ENCODE peak calls at places on chromosomes 16 and 17, in four cellular contexts. Y is GM23338, S is fibroblast of lung, R is astrocyte of the cerebellum. D is an unnamed sample.

GRCh38 chr17:61799812-61800484 is 63.4 kb downstream of the BRIP1 start:
- DNase-seq in Y (no peak), S (no peak), R (no peak), D (no peak)

GRCh38 chr16:3479654-3480216 is 15.6 kb downstream of the C16orf90 start:
- DNase-seq in Y (no peak), S (no peak), R (no peak), D (no peak)

GRCh38 chr17:8105957-8106398 is 12.3 kb downstream of the ALOXE3 start:
- DNase-seq in Y (no peak), S (no peak), R (no peak), D (no peak)

GRCh38 chr17:44155488-44155887 is 13.8 kb downstream of the HROB start:
- DNase-seq in Y (no peak), S (no peak), R (no peak), D (no peak)

GRCh38 chr16:11205754-11206459 is 50.1 kb downstream of the SOCS1 start:
- DNase-seq in Y (peak; percentile 38), S (peak; percentile 19), R (no peak), D (no peak)

GRCh38 chr17:79699386-79700036 is 31.2 kb upstream of the ENPP7 start:
- DNase-seq in Y (peak; percentile 48), S (no peak), R (no peak), D (no peak)

GRCh38 chr16:57489229-57489628 is 2.9 kb upstream of the DOK4 start:
- DNase-seq in Y (no peak), S (no peak), R (no peak), D (no peak)

GRCh38 chr17:3690094-3690715 is 5.8 kb downstream of the P2RX5 start:
- DNase-seq in Y (no peak), S (no peak), R (no peak), D (no peak)

GRCh38 chr16:87832137-87832527 is 37.2 kb downstream of the SLC7A5 start:
- DNase-seq in Y (no peak), S (no peak), R (no peak), D (no peak)

GRCh38 chr16:87834668-87835473 is 34.4 kb downstream of the SLC7A5 start:
- DNase-seq in Y (no peak), S (peak; percentile 35), R (no peak), D (no peak)

GRCh38 chr16:87834015-87834667 is 35.2 kb downstream of the SLC7A5 start:
- DNase-seq in Y (no peak), S (no peak), R (no peak), D (no peak)

GRCh38 chr16:87832759-87833502 is 36.4 kb downstream of the SLC7A5 start:
- DNase-seq in Y (no peak), S (no peak), R (no peak), D (no peak)

GRCh38 chr16:87833548-87833947 is 35.8 kb downstream of the SLC7A5 start:
- DNase-seq in Y (no peak), S (no peak), R (no peak), D (no peak)
- H3K4me3 ChIP-seq in Y (no peak overlapping the region), S (no peak overlapping the region), R (no peak overlapping the region), D (no peak overlapping the region)

GRCh38 chr17:77734371-77735050 is 224.0 kb upstream of the TNRC6C start:
- DNase-seq in Y (peak; percentile 44), S (peak; percentile 49), R (no peak), D (peak; percentile 10)
- TF ChIP-seq CTCF in Y (no peak), S (no peak), R (no peak), D (no peak)

GRCh38 chr17:72117748-72118587 is 2.9 kb upstream of the SOX9 start:
- DNase-seq in Y (peak; percentile 55), S (no peak), R (no peak), D (no peak)
- H3K4me3 ChIP-seq in Y (peak overlapping the region; percentile 83), S (peak overlapping the region; percentile 64), R (peak overlapping the region; percentile 47), D (peak overlapping the region; percentile 23)

DNA sequence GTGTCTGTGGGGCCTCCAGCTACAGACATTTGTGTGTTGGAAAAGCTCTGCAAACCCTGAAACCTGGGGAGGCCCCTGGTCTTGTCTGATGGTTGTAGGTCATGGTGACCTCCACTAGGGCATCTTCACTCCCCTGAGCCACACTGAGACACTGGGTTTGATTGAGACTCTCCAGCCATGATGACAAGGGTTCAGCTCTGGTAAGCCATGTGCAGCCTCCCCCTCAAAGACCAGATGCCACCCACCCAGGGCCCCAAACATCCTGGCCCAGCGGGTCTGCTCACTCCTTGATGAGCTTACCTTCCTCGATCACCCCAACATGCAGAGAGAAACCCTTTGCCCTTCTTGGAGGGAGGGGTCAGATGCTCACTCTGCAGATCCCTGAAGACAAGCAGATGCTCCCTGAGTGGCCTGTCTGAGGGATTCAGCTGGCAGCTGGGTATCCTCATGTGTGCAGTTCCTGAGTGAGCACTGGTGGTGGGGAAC is 101.6 kb downstream of the METRNL start:
- DNase-seq in Y (no peak), S (no peak), R (no peak), D (no peak)
- TF ChIP-seq CTCF in Y (no peak), S (no peak), R (no peak), D (no peak)

GRCh38 chr17:76076765-76077581 is 2.0 kb upstream of the ZACN start:
- DNase-seq in Y (peak; percentile 77), S (no peak), R (no peak), D (no peak)
- H3K4me3 ChIP-seq in Y (peak overlapping the region; percentile 66), S (no peak overlapping the region), R (no peak overlapping the region), D (no peak overlapping the region)

DNA sequence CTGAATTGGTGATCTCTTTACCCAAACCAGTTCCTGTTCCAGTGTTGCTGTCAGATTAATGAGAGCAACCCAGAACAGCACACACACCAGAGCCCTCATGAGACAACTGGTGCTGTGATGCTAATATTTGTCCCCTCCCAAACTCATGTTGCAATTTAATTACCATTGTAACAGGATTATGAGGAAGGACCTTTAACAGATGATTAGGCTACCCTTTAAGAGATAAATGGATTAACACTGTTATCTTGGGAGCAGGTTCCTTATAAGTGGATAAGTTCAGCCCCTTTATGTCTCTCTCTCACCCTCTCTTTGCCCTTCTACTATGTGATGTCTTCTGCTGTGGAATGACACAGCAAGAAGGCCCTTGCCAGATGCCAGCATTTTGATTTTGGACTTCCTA is 1.1 kb upstream of the CCDC182 start:
- DNase-seq in Y (no peak), S (no peak), R (no peak), D (no peak)
- TF ChIP-seq CTCF in Y (no peak), S (no peak), R (no peak), D (no peak)

GRCh38 chr17:2295575-2295974 is 8.0 kb downstream of the SMG6 start:
- DNase-seq in Y (no peak), S (peak; percentile 30), R (no peak), D (no peak)

GRCh38 chr17:2292100-2292499 is 11.5 kb downstream of the SMG6 start:
- DNase-seq in Y (no peak), S (peak; percentile 79), R (no peak), D (no peak)

DNA sequence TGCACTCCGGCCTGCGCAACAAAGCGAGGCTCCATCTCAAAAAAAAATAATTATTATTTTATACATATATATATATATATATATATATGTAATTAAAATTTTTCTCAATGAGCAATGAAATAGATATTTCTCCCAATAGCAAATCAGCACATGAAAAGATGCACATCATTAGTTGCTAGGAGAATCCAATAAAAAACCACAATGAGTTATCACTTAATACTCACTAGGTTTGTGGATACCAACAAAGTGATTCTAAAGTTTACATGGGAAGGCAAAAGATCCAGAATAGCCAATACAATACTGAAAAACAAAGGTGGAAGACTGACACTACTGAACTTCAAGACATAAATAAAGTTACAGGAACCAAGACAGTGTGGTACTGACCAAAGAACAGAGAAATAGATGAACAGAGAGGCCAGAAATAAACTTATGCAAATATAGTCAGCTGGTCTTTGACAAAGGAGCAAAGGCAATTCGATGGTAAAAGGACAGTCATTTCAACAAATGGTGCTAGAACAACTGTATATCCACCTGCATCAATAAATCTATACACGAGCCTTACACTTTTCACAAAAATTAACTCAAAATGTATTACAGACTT is 13.6 kb downstream of the SMG6 start:
- DNase-seq in Y (no peak), S (no peak), R (no peak), D (no peak)
- H3K4me3 ChIP-seq in Y (no peak overlapping the region), S (no peak overlapping the region), R (no peak overlapping the region), D (no peak overlapping the region)

GRCh38 chr17:64064331-64064730 is 43.9 kb upstream of the ICAM2 start:
- DNase-seq in Y (no peak), S (peak; percentile 48), R (no peak), D (no peak)

GRCh38 chr17:64066709-64067108 is 46.3 kb upstream of the ICAM2 start:
- DNase-seq in Y (no peak), S (no peak), R (no peak), D (no peak)

GRCh38 chr17:64063088-64063487 is 42.7 kb upstream of the ICAM2 start:
- DNase-seq in Y (no peak), S (no peak), R (no peak), D (no peak)

GRCh38 chr17:64061157-64061898 is 40.9 kb upstream of the ICAM2 start:
- DNase-seq in Y (no peak), S (peak; percentile 23), R (no peak), D (no peak)

GRCh38 chr17:64063766-64064224 is 43.4 kb upstream of the ICAM2 start:
- DNase-seq in Y (peak; percentile 86), S (peak; percentile 24), R (no peak), D (no peak)
- TF ChIP-seq CTCF in Y (peak; percentile 70), S (peak; percentile 58), R (peak; percentile 34), D (peak; percentile 38)

DNA sequence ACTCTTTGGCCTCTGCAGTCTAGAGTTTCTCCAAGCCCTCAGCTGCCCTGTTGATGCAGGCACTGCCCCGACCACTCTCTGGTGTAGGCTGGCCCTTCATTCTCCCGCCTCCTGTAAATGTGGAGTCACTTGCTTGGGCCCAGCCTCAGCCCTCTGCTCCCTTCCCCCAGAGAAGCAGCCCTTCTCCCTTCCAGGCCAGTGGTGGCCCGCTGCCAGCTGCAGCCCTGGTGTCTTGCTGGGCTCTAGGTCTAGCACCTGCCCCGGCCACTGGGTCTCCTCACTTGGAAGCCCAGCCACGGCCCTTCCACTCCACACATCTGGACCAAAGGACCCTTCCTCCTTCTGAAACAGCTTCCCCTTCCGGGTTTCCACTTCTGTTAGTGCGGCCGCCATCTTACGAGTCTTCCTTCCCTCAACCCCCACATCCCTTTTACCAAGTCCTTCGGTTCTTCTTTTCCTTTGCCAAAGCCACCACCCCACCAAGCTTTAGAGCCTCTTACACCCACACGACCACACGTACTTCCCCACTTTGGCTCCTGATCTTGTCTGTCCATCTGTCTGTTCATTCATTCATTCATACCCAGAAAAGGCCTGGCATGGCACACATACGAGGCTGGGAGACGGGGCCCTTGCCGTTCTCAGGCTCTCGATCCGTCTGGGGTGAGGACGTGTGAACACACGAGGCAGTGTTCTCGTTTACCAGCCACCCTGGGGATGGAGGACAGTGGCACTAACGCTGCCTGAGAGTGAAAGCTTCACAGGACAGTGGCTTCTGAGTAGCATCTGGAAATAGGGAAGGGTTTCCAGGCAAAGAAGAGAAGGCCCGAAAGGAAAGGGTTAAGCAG is 68.0 kb downstream of the ABR start:
- DNase-seq in Y (no peak), S (no peak), R (no peak), D (no peak)
- H3K4me3 ChIP-seq in Y (no peak overlapping the region), S (no peak overlapping the region), R (no peak overlapping the region), D (no peak overlapping the region)

D was measured in AG09309.